ENCODE peak calls at places on chromosome 19, in seven cellular contexts. One of them, this sample, is unnamed.

GRCh38 chr19:8609210-8610040 is 1.1 kb downstream of the ADAMTS10 start:
- DNase-seq in GM23338: peak
- DNase-seq in OCI-LY7: no peak
- DNase-seq in endothelial cell of umbilical vein: peak
- DNase-seq in IMR-90: peak
- DNase-seq in neuronal stem cell: peak
- DNase-seq in mesendoderm: peak
- DNase-seq in this sample: peak

GRCh38 chr19:5870986-5871394 is 650 bp upstream of the FUT5 start:
- DNase-seq in GM23338: no peak
- DNase-seq in OCI-LY7: no peak
- DNase-seq in endothelial cell of umbilical vein: no peak
- DNase-seq in IMR-90: no peak
- DNase-seq in neuronal stem cell: no peak
- DNase-seq in mesendoderm: no peak
- DNase-seq in this sample: peak

GRCh38 chr19:48963371-48964204 is 1.5 kb upstream of the FTL start:
- DNase-seq in GM23338: peak
- DNase-seq in OCI-LY7: no peak
- DNase-seq in endothelial cell of umbilical vein: peak
- DNase-seq in IMR-90: peak
- DNase-seq in neuronal stem cell: peak
- DNase-seq in mesendoderm: peak
- DNase-seq in this sample: peak

GRCh38 chr19:45350477-45351058 is 10.0 kb downstream of the KLC3 start:
- DNase-seq in GM23338: no peak
- DNase-seq in OCI-LY7: no peak
- DNase-seq in endothelial cell of umbilical vein: no peak
- DNase-seq in IMR-90: no peak
- DNase-seq in neuronal stem cell: no peak
- DNase-seq in mesendoderm: no peak
- DNase-seq in this sample: no peak

GRCh38 chr19:11321206-11322126 is 18.0 kb downstream of the RAB3D start:
- DNase-seq in GM23338: peak
- DNase-seq in OCI-LY7: no peak
- DNase-seq in endothelial cell of umbilical vein: no peak
- DNase-seq in IMR-90: no peak
- DNase-seq in neuronal stem cell: no peak
- DNase-seq in mesendoderm: peak
- DNase-seq in this sample: no peak

GRCh38 chr19:16969127-16969526 is 57.5 kb downstream of the CPAMD8 start:
- DNase-seq in GM23338: peak
- DNase-seq in OCI-LY7: peak
- DNase-seq in endothelial cell of umbilical vein: no peak
- DNase-seq in IMR-90: no peak
- DNase-seq in neuronal stem cell: no peak
- DNase-seq in mesendoderm: peak
- DNase-seq in this sample: no peak

GRCh38 chr19:44689290-44690130 is 9.4 kb upstream of the CEACAM16 start:
- DNase-seq in GM23338: peak
- DNase-seq in OCI-LY7: peak
- DNase-seq in endothelial cell of umbilical vein: peak
- DNase-seq in IMR-90: peak
- DNase-seq in neuronal stem cell: peak
- DNase-seq in mesendoderm: peak
- DNase-seq in this sample: peak

GRCh38 chr19:49064768-49065611 is at the start of gene NTF4:
- DNase-seq in GM23338: peak
- DNase-seq in OCI-LY7: no peak
- DNase-seq in endothelial cell of umbilical vein: no peak
- DNase-seq in IMR-90: no peak
- DNase-seq in neuronal stem cell: peak
- DNase-seq in mesendoderm: peak
- DNase-seq in this sample: peak

GRCh38 chr19:813359-814107 is 8.2 kb downstream of the PLPPR3 start:
- DNase-seq in GM23338: peak
- DNase-seq in OCI-LY7: no peak
- DNase-seq in endothelial cell of umbilical vein: no peak
- DNase-seq in IMR-90: no peak
- DNase-seq in neuronal stem cell: no peak
- DNase-seq in mesendoderm: no peak
- DNase-seq in this sample: no peak

GRCh38 chr19:7528522-7529245 is 6.3 kb downstream of the MCOLN1 start:
- DNase-seq in GM23338: no peak
- DNase-seq in OCI-LY7: no peak
- DNase-seq in endothelial cell of umbilical vein: no peak
- DNase-seq in IMR-90: no peak
- DNase-seq in neuronal stem cell: no peak
- DNase-seq in mesendoderm: no peak
- DNase-seq in this sample: no peak

GRCh38 chr19:47541507-47541906 is 26.6 kb upstream of the NAPA start:
- DNase-seq in GM23338: no peak
- DNase-seq in OCI-LY7: no peak
- DNase-seq in endothelial cell of umbilical vein: no peak
- DNase-seq in IMR-90: no peak
- DNase-seq in neuronal stem cell: no peak
- DNase-seq in mesendoderm: no peak
- DNase-seq in this sample: peak

GRCh38 chr19:32302778-32303177 is 42.6 kb upstream of the ZNF507 start:
- DNase-seq in GM23338: no peak
- DNase-seq in OCI-LY7: no peak
- DNase-seq in endothelial cell of umbilical vein: no peak
- DNase-seq in IMR-90: no peak
- DNase-seq in neuronal stem cell: no peak
- DNase-seq in mesendoderm: no peak
- DNase-seq in this sample: no peak

GRCh38 chr19:6531956-6532243 is 1.1 kb downstream of the TNFSF9 start:
- DNase-seq in GM23338: no peak
- DNase-seq in OCI-LY7: peak
- DNase-seq in endothelial cell of umbilical vein: no peak
- DNase-seq in IMR-90: no peak
- DNase-seq in neuronal stem cell: no peak
- DNase-seq in mesendoderm: no peak
- DNase-seq in this sample: no peak

GRCh38 chr19:17500447-17501198 is 10.8 kb upstream of the PGLS start:
- DNase-seq in GM23338: no peak
- DNase-seq in OCI-LY7: no peak
- DNase-seq in endothelial cell of umbilical vein: no peak
- DNase-seq in IMR-90: no peak
- DNase-seq in neuronal stem cell: no peak
- DNase-seq in mesendoderm: no peak
- DNase-seq in this sample: no peak

GRCh38 chr19:33755314-33756020 is 41.2 kb upstream of the KCTD15 start:
- DNase-seq in GM23338: no peak
- DNase-seq in OCI-LY7: no peak
- DNase-seq in endothelial cell of umbilical vein: no peak
- DNase-seq in IMR-90: no peak
- DNase-seq in neuronal stem cell: no peak
- DNase-seq in mesendoderm: no peak
- DNase-seq in this sample: no peak

GRCh38 chr19:4182082-4182926 is at the start of the genes ANKRD24 and SIRT6:
- DNase-seq in GM23338: peak
- DNase-seq in OCI-LY7: peak
- DNase-seq in endothelial cell of umbilical vein: peak
- DNase-seq in IMR-90: peak
- DNase-seq in neuronal stem cell: peak
- DNase-seq in mesendoderm: peak
- DNase-seq in this sample: peak

GRCh38 chr19:49347835-49348234 is 12.6 kb downstream of the CD37 start:
- DNase-seq in GM23338: peak
- DNase-seq in OCI-LY7: peak
- DNase-seq in endothelial cell of umbilical vein: peak
- DNase-seq in IMR-90: peak
- DNase-seq in neuronal stem cell: no peak
- DNase-seq in mesendoderm: peak
- DNase-seq in this sample: peak

GRCh38 chr19:6970478-6970877 is 50.8 kb downstream of the MBD3L2B start:
- DNase-seq in GM23338: no peak
- DNase-seq in OCI-LY7: peak
- DNase-seq in endothelial cell of umbilical vein: no peak
- DNase-seq in IMR-90: no peak
- DNase-seq in neuronal stem cell: no peak
- DNase-seq in mesendoderm: no peak
- DNase-seq in this sample: no peak

GRCh38 chr19:10508707-10509106 is 5.6 kb upstream of the KEAP1 start:
- DNase-seq in GM23338: no peak
- DNase-seq in OCI-LY7: no peak
- DNase-seq in endothelial cell of umbilical vein: no peak
- DNase-seq in IMR-90: peak
- DNase-seq in neuronal stem cell: no peak
- DNase-seq in mesendoderm: no peak
- DNase-seq in this sample: no peak

GRCh38 chr19:56253737-56254136 is 18.8 kb upstream of the EDDM13 start:
- DNase-seq in GM23338: peak
- DNase-seq in OCI-LY7: peak
- DNase-seq in endothelial cell of umbilical vein: peak
- DNase-seq in IMR-90: peak
- DNase-seq in neuronal stem cell: no peak
- DNase-seq in mesendoderm: peak
- DNase-seq in this sample: peak

GRCh38 chr19:10780368-10780767 is 55.6 kb downstream of the TMED1 start:
- DNase-seq in GM23338: no peak
- DNase-seq in OCI-LY7: no peak
- DNase-seq in endothelial cell of umbilical vein: peak
- DNase-seq in IMR-90: peak
- DNase-seq in neuronal stem cell: no peak
- DNase-seq in mesendoderm: no peak
- DNase-seq in this sample: peak

DNA sequence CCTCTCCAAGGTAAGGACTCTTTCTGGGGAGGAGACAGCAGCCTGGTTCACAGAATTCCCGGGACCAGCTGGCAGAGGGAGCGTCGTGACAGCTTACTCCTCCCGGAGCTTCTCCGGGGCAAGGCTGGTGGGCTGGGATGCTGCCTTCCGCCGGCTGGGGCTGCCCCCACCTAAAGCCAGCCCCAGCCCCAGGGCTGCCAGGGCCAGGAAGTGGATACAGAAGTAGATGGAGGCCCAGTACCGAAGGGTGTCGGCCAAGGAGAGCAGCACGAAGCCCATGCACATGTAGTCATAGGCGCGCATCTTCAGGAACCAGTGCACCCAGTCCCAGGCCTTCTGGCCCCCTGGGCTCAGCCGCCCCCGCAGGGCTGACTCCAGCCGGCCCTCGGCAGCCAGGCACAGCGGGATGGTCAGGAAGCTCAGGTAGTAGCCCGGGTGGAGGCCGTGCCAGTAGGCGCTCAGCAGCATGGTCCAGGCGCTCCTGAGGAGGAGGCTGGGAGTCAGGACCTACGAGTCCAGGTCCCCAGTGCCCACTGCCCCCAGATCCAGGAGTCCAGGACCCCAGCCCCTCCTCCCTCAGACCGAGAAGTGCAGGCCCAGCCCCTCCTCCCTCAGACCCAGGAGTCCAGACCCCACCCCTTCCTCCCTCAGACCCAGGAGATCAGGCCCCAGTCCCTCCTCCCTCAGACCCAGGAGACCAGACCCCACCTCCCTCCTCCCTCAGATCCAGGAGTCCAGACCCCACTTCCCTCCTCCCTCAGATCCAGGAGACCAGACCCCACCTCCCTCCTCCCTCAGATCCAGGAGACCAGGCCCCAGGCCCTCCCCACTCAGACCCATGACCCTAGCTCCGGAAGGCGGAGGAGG is 1.2 kb upstream of the TMC4 start:
- DNase-seq in GM23338: peak
- DNase-seq in OCI-LY7: no peak
- DNase-seq in endothelial cell of umbilical vein: no peak
- DNase-seq in IMR-90: no peak
- DNase-seq in neuronal stem cell: no peak
- DNase-seq in mesendoderm: no peak
- DNase-seq in this sample: no peak
- H3K4me2 ChIP-seq in GM23338: no peak
- H3K4me2 ChIP-seq in OCI-LY7: no peak
- H3K4me2 ChIP-seq in endothelial cell of umbilical vein: no peak
- H3K4me2 ChIP-seq in IMR-90: no peak
- H3K4me2 ChIP-seq in neuronal stem cell: no peak
- H3K4me2 ChIP-seq in mesendoderm: no peak
- H3K4me2 ChIP-seq in this sample: no peak

GRCh38 chr19:1959928-1960589 is 19.1 kb downstream of the CSNK1G2 start:
- DNase-seq in GM23338: no peak
- DNase-seq in OCI-LY7: no peak
- DNase-seq in endothelial cell of umbilical vein: no peak
- DNase-seq in IMR-90: no peak
- DNase-seq in neuronal stem cell: no peak
- DNase-seq in mesendoderm: no peak
- DNase-seq in this sample: no peak
- H3K4me2 ChIP-seq in GM23338: no peak
- H3K4me2 ChIP-seq in OCI-LY7: no peak
- H3K4me2 ChIP-seq in endothelial cell of umbilical vein: no peak
- H3K4me2 ChIP-seq in IMR-90: no peak
- H3K4me2 ChIP-seq in neuronal stem cell: no peak
- H3K4me2 ChIP-seq in mesendoderm: no peak
- H3K4me2 ChIP-seq in this sample: no peak

DNA sequence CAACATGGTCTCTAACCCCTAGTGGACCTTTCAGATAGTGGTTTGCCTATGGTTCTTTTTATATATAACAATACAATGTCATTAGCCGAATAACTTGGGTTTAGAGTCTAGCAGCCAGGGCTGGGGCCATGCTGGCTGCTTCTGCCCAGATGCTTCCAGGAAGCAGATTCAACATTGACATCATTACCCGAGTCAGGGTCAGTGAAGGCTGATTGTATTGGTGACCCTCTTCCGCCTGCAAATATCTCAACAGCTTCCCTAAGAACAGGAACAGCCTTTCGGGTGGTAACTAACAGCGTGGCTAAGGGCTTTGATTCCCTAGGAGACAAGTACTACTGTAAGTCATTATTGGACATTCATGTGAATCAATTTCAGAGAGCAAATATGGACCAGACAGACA is 476.4 kb downstream of the UQCRFS1 start:
- DNase-seq in GM23338: no peak
- DNase-seq in OCI-LY7: no peak
- DNase-seq in endothelial cell of umbilical vein: no peak
- DNase-seq in IMR-90: no peak
- DNase-seq in neuronal stem cell: no peak
- DNase-seq in mesendoderm: no peak
- DNase-seq in this sample: no peak
- H3K4me2 ChIP-seq in GM23338: no peak
- H3K4me2 ChIP-seq in OCI-LY7: peak
- H3K4me2 ChIP-seq in endothelial cell of umbilical vein: peak
- H3K4me2 ChIP-seq in IMR-90: no peak
- H3K4me2 ChIP-seq in neuronal stem cell: no peak
- H3K4me2 ChIP-seq in mesendoderm: no peak
- H3K4me2 ChIP-seq in this sample: no peak

DNA sequence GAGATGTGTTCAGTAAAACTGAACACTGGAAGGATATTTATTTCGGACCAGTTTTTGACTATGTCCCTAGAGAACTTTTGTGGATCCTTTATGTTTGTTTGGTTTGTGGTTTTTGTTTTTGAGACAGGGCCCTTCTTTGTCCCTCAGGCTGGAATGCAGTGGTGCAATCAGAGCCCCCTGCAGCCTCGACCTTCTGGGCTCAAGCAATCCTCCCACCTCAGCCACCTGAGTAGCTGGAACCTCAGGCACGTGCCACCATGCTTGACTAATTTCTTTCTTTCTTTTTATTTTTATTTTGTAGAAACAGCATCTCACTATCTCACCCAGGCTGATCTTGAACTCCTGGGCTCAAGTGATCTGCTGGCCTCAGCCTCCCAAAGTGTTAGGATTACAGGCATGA is 955 bp upstream of the ZNF709 start:
- DNase-seq in GM23338: peak
- DNase-seq in OCI-LY7: no peak
- DNase-seq in endothelial cell of umbilical vein: no peak
- DNase-seq in IMR-90: no peak
- DNase-seq in neuronal stem cell: no peak
- DNase-seq in mesendoderm: peak
- DNase-seq in this sample: no peak
- H3K4me2 ChIP-seq in GM23338: peak
- H3K4me2 ChIP-seq in OCI-LY7: peak
- H3K4me2 ChIP-seq in endothelial cell of umbilical vein: no peak
- H3K4me2 ChIP-seq in IMR-90: no peak
- H3K4me2 ChIP-seq in neuronal stem cell: peak
- H3K4me2 ChIP-seq in mesendoderm: no peak
- H3K4me2 ChIP-seq in this sample: no peak

GRCh38 chr19:46416077-46416709 is 2.8 kb upstream of the CCDC8 start:
- DNase-seq in GM23338: peak
- DNase-seq in OCI-LY7: peak
- DNase-seq in endothelial cell of umbilical vein: peak
- DNase-seq in IMR-90: peak
- DNase-seq in neuronal stem cell: peak
- DNase-seq in mesendoderm: peak
- DNase-seq in this sample: peak
- H3K4me2 ChIP-seq in GM23338: peak
- H3K4me2 ChIP-seq in OCI-LY7: peak
- H3K4me2 ChIP-seq in endothelial cell of umbilical vein: peak
- H3K4me2 ChIP-seq in IMR-90: peak
- H3K4me2 ChIP-seq in neuronal stem cell: peak
- H3K4me2 ChIP-seq in mesendoderm: peak
- H3K4me2 ChIP-seq in this sample: peak

This sample was measured in mesenchymal stem cell.